ENCODE peak calls at places on chromosome 13, in seven cellular contexts. F is activated CD8-positive, alpha-beta T cell treated with anti-CD3 and anti-CD28 coated beads for 36 hours; L is HFFc6; M is fibroblast of pulmonary artery; U is foreskin fibroblast; K is heart right ventricle; T is GM23338. S is an unnamed sample.
A peak's percentile ranks its signal among the peaks of the same experiment; 100 is the strongest.

GRCh38 chr13:97191143-97191542 is 31.0 kb upstream of the MBNL2 start:
- DNase-seq in M (no peak), L (no peak), T (no peak), U (no peak), K (no peak), F (no peak), S (no peak)

GRCh38 chr13:98083936-98084335 is 59.0 kb upstream of the FARP1 start:
- DNase-seq in L (peak; percentile 40), M (peak; percentile 27), U (no peak), F (no peak), K (no peak), T (no peak), S (no peak)

GRCh38 chr13:47146136-47146535 is 249.3 kb upstream of the HTR2A start:
- DNase-seq in L (peak; percentile 40), F (no peak), M (peak; percentile 11), T (no peak), K (no peak), U (peak; percentile 33), S (no peak)

GRCh38 chr13:111219306-111219705 is 101.1 kb upstream of the TEX29 start:
- DNase-seq in U (peak; percentile 65), T (no peak), F (no peak), L (peak; percentile 59), K (peak; percentile 49), M (peak; percentile 73), S (no peak)

GRCh38 chr13:52177276-52177675 is 17.9 kb upstream of the NEK3 start:
- DNase-seq in T (no peak), M (no peak), K (no peak), F (no peak), L (no peak), U (no peak), S (no peak)

GRCh38 chr13:30481241-30481760 is 15.6 kb upstream of the HMGB1 start:
- DNase-seq in L (no peak), M (no peak), T (no peak), F (no peak), K (no peak), U (no peak), S (no peak)

GRCh38 chr13:34416833-34417425 is 525.1 kb upstream of the NBEA start:
- DNase-seq in M (peak; percentile 80), F (no peak), K (peak; percentile 74), T (peak; percentile 1), L (peak; percentile 81), U (peak; percentile 64), S (no peak)

GRCh38 chr13:29520671-29521070 is 74.8 kb downstream of the SLC7A1 start:
- DNase-seq in M (peak; percentile 63), T (no peak), F (no peak), L (peak; percentile 73), U (peak; percentile 81), K (no peak), S (no peak)

GRCh38 chr13:39196957-39197644 is 158.8 kb downstream of the NHLRC3 start:
- DNase-seq in K (no peak), M (no peak), U (no peak), F (no peak), L (no peak), T (no peak), S (peak; percentile 26)

GRCh38 chr13:97499181-97499580 is 65.2 kb downstream of the RAP2A start:
- DNase-seq in F (no peak), M (no peak), U (no peak), L (no peak), T (no peak), K (no peak), S (no peak)

GRCh38 chr13:72163671-72164070 is 296.7 kb upstream of the DACH1 start:
- DNase-seq in M (no peak), U (no peak), T (peak; percentile 5), F (no peak), K (no peak), L (no peak), S (no peak)

GRCh38 chr13:81224502-81224833 is 883.5 kb upstream of the SPRY2 start:
- DNase-seq in K (no peak), L (no peak), T (no peak), F (no peak), M (no peak), U (no peak), S (no peak)

GRCh38 chr13:43316997-43317396 is 293.6 kb downstream of the DNAJC15 start:
- DNase-seq in U (peak; percentile 63), K (peak; percentile 8), M (peak; percentile 75), T (peak; percentile 34), L (no peak), F (no peak), S (no peak)

GRCh38 chr13:93554514-93554913 is 327.9 kb downstream of the GPC6 start:
- DNase-seq in U (no peak), L (no peak), K (no peak), M (no peak), F (no peak), T (peak; percentile 57), S (no peak)

GRCh38 chr13:91105270-91105669 is 242.2 kb upstream of the MIR17HG start:
- DNase-seq in M (no peak), T (no peak), F (no peak), L (no peak), K (no peak), U (no peak), S (no peak)

GRCh38 chr13:91406619-91407018 is 8.2 kb downstream of the GPC5 start:
- DNase-seq in K (no peak), T (peak; percentile 90), U (no peak), M (peak; percentile 61), L (peak; percentile 9), F (peak; percentile 53), S (peak; percentile 50)

GRCh38 chr13:99269627-99270252 is 11.6 kb upstream of the GPR18 start:
- DNase-seq in L (peak; percentile 57), K (no peak), U (peak; percentile 55), T (peak; percentile 41), F (peak; percentile 38), M (peak; percentile 80), S (peak; percentile 37)

GRCh38 chr13:38477676-38478075 is 128.0 kb downstream of the UFM1 start:
- DNase-seq in U (no peak), F (no peak), K (no peak), M (no peak), T (no peak), L (no peak), S (no peak)

GRCh38 chr13:111383591-111384440 is 63.4 kb downstream of the TEX29 start:
- DNase-seq in F (no peak), M (no peak), U (no peak), K (no peak), T (no peak), L (no peak), S (no peak)

GRCh38 chr13:50646070-50646469 is 197.4 kb downstream of the DLEU7 start:
- DNase-seq in U (no peak), T (no peak), K (no peak), M (no peak), F (no peak), L (no peak), S (no peak)

GRCh38 chr13:85997587-85997986 is 198.4 kb upstream of the SLITRK6 start:
- DNase-seq in K (no peak), M (peak; percentile 54), L (no peak), F (no peak), T (no peak), U (no peak), S (no peak)

GRCh38 chr13:83019986-83020385 is 862.3 kb downstream of the SLITRK1 start:
- DNase-seq in K (no peak), T (no peak), M (no peak), L (no peak), U (no peak), F (no peak), S (no peak)

GRCh38 chr13:83024955-83025594 is 857.2 kb downstream of the SLITRK1 start:
- DNase-seq in K (no peak), F (no peak), T (no peak), L (peak; percentile 20), M (peak; percentile 11), U (peak; percentile 3), S (no peak)

GRCh38 chr13:83024226-83024625 is 858.0 kb downstream of the SLITRK1 start:
- DNase-seq in M (peak; percentile 11), T (no peak), L (no peak), K (no peak), F (no peak), U (peak; percentile 2), S (no peak)
- TF ChIP-seq CTCF in M (no peak), T (no peak), L (no peak), K (no peak), F (no peak), U (no peak), S (no peak)

DNA sequence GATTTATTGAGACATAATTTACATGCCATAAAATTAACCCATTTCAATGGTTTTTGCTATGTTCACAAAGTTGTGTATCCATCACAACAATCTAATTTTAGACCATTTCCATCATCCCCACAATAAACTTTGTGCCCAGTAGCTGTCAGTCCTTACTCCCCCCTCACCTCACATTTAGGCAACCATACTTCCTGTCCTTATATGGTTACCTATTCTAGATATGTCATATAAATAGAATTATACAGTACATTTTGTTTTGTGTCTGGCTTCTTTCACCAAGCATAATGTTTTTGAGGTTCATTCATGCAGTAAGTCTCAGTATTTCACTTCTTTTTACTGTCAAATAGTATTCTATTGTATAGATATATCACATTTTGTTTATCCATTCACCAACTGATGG is 23.2 kb upstream of the RPL21 start:
- DNase-seq in M (no peak), K (no peak), F (no peak), T (no peak), U (no peak), L (no peak), S (no peak)
- TF ChIP-seq CTCF in M (no peak), K (no peak), F (no peak), T (no peak), U (no peak), L (no peak), S (no peak)

DNA sequence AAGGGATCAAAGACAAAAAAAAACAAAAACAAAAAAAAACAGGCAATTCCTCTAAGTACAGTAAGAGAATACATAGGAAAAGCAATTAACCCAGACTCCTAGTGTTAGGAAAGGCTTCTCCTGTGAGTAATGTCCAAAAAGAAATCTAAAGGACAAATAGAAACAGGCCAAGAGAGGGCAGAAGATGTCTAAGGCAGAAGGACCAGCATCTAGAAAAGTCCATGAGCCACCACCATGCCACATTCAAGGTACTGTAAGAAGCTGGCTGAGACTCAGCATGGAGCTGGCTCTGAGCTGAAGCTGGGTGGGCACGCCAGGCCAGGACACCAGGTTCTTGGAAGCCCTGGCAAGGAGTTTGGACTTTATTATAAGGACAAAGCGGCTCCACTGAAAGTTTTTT is 118.1 kb upstream of the FRY start:
- DNase-seq in U (peak; percentile 13), T (no peak), F (no peak), M (no peak), K (no peak), L (peak; percentile 39), S (no peak)
- TF ChIP-seq CTCF in U (peak; percentile 15), T (no peak), F (no peak), M (no peak), K (no peak), L (peak; percentile 31), S (no peak)

DNA sequence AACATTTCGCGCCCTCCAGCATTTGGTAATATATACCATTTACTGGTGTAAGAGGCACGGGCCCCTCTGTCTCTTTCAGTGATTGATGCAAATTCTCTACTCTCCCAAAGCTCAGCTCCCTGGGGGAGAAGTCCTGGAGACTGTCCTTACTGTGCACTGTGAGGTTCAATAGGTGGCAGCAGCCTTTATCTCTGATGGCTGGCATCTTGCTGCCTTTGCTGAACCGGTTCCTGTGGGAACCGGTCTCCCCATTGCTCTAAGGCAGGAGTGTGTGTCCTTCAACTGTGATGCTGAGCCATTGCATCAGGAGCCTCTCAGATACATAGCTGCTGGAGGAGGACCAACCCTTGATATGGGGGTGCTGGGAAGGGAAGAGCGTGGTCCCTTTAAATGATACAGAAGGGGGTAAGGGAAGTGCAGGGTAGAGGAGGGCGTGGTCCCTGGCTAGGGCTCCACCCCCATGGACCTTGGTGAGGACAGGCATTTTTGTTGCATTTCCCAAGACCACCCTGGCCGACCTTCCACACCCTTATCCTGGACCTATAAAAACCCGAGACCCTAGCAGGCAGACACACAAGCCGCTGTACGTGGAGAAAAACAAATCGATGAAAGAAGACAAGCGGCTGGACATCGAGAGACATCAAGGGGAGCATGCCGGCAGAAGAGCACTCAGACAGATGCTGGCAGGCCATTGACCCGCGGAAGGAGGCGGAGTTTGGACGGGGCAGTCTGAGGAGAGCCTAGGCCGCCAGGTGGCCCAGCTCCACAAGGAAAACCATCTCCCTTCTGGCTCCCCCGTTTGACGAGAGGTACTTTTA is 41.1 kb upstream of the GTF3A start:
- DNase-seq in M (no peak), K (no peak), T (peak; percentile 49), U (no peak), F (no peak), L (no peak), S (no peak)
- TF ChIP-seq CTCF in M (no peak), K (no peak), T (no peak), U (no peak), F (no peak), L (no peak), S (no peak)

S was measured in GM10248.